ENCODE peak calls at places on chromosomes 12 and 14, in ten cellular contexts. D is NCI-H1105 treated with DMSO at 0.1 percent for 48 hours; P is GM20000; V is NCI-H460; I is activated naive CD8-positive, alpha-beta T cell treated with anti-CD3 and anti-CD28 coated beads, Interleukin-2, amount 50 U/mL, for 24 hours; M is iPS-NIHi11; N is GM23338; K is occipital lobe; Y is naive thymus-derived CD4-positive, alpha-beta T cell; U is ACHN. F is an unnamed sample.

GRCh38 chr12:113500662-113501435 is 29.2 kb upstream of the LHX5 start:
- DNase-seq in K (no peak), Y (no peak), V (no peak), I (no peak), D (peak; percentile 64), N (peak; percentile 85), U (no peak), P (no peak), M (peak; percentile 75), F (no peak)

GRCh38 chr12:1928439-1929121 is 10.1 kb upstream of the CACNA2D4 start:
- DNase-seq in U (no peak), I (no peak), N (no peak), M (no peak), V (no peak), D (no peak), P (no peak), K (no peak), Y (no peak), F (no peak)

GRCh38 chr12:118371354-118372282 is 1.1 kb downstream of the TAOK3 start:
- DNase-seq in Y (no peak), V (no peak), P (peak; percentile 25), I (peak; percentile 27), K (no peak), N (peak; percentile 59), U (peak; percentile 45), M (peak; percentile 23), D (no peak), F (no peak)

GRCh38 chr14:31884776-31885379 is 192.2 kb upstream of the ARHGAP5 start:
- DNase-seq in K (no peak), U (peak; percentile 27), Y (no peak), V (no peak), N (no peak), I (no peak), P (no peak), D (no peak), M (no peak), F (no peak)

GRCh38 chr12:122830517-122831214 is 4.6 kb upstream of the HIP1R start:
- DNase-seq in P (no peak), Y (no peak), U (peak; percentile 64), I (no peak), N (no peak), V (peak; percentile 81), M (no peak), K (no peak), D (no peak), F (no peak)

GRCh38 chr12:63353559-63353958 is 202.6 kb upstream of the AVPR1A start:
- DNase-seq in I (no peak), D (peak; percentile 66), P (no peak), N (no peak), K (no peak), U (no peak), M (no peak), V (no peak), Y (no peak), F (no peak)

GRCh38 chr14:94474581-94475031 is 1.4 kb downstream of the SERPINA9 start:
- DNase-seq in N (peak; percentile 38), V (no peak), K (no peak), D (no peak), M (peak; percentile 29), Y (no peak), P (no peak), U (no peak), I (no peak), F (no peak)

GRCh38 chr12:105348561-105348960 is 18.1 kb downstream of the C12orf75 start:
- DNase-seq in I (no peak), U (no peak), Y (no peak), M (no peak), N (no peak), K (no peak), P (no peak), D (no peak), V (no peak), F (no peak)

GRCh38 chr12:26721800-26722199 is 111.2 kb downstream of the ITPR2 start:
- DNase-seq in V (no peak), P (no peak), N (no peak), M (no peak), D (peak; percentile 58), U (peak; percentile 24), K (no peak), I (no peak), Y (no peak), F (no peak)

GRCh38 chr14:94098359-94098758 is 12.2 kb upstream of the IFI27 start:
- DNase-seq in D (no peak), P (no peak), I (no peak), K (no peak), U (no peak), V (no peak), N (no peak), Y (no peak), M (no peak), F (no peak)

GRCh38 chr14:31787377-31787776 is 226.2 kb downstream of the NUBPL start:
- DNase-seq in I (no peak), P (no peak), N (no peak), V (peak; percentile 21), D (no peak), K (no peak), Y (no peak), U (peak; percentile 61), M (no peak), F (no peak)

GRCh38 chr12:18468521-18469075 is 207.3 kb downstream of the PIK3C2G start:
- DNase-seq in Y (no peak), N (no peak), P (no peak), V (no peak), D (no peak), U (no peak), I (no peak), M (no peak), K (no peak), F (no peak)

GRCh38 chr14:54535126-54535525 is 25.4 kb downstream of the CGRRF1 start:
- DNase-seq in U (no peak), Y (no peak), D (no peak), I (no peak), K (no peak), N (no peak), V (no peak), P (no peak), M (no peak), F (no peak)

GRCh38 chr14:20820063-20820904 is 17.6 kb upstream of the RNASE1 start:
- DNase-seq in P (no peak), D (peak; percentile 7), I (no peak), K (no peak), Y (no peak), U (no peak), N (peak; percentile 91), M (peak; percentile 58), V (no peak), F (no peak)

GRCh38 chr12:62750941-62751843 is 183.8 kb downstream of the PPM1H start:
- DNase-seq in I (no peak), V (no peak), M (no peak), D (no peak), P (no peak), Y (no peak), U (no peak), N (no peak), K (no peak), F (no peak)

GRCh38 chr14:60222820-60223219 is 26.2 kb upstream of the PPM1A start:
- DNase-seq in V (no peak), P (no peak), N (no peak), M (peak; percentile 53), D (no peak), I (no peak), K (peak; percentile 57), U (no peak), Y (no peak), F (peak; percentile 71)

GRCh38 chr14:68580096-68580640 is 212.7 kb downstream of the ZFP36L1 start:
- DNase-seq in V (no peak), N (no peak), M (no peak), Y (no peak), I (no peak), K (no peak), D (no peak), P (no peak), U (no peak), F (no peak)

GRCh38 chr14:103070971-103071542 is 13.0 kb upstream of the LBHD2 start:
- DNase-seq in N (no peak), V (no peak), D (no peak), P (no peak), K (no peak), U (peak; percentile 27), Y (no peak), M (no peak), I (no peak), F (no peak)

GRCh38 chr12:104643921-104644669 is 187.3 kb downstream of the CHST11 start:
- DNase-seq in U (no peak), I (no peak), M (peak; percentile 35), Y (no peak), K (no peak), P (peak; percentile 26), V (no peak), N (no peak), D (peak; percentile 95), F (no peak)

GRCh38 chr14:99497894-99498293 is 16.7 kb downstream of the CCNK start:
- DNase-seq in P (no peak), K (no peak), M (no peak), U (no peak), V (no peak), N (no peak), D (no peak), Y (no peak), I (no peak), F (peak; percentile 77)

GRCh38 chr12:54154708-54155316 is 34.0 kb downstream of the SMUG1 start:
- DNase-seq in U (no peak), K (no peak), N (no peak), V (no peak), Y (no peak), D (no peak), P (no peak), I (no peak), M (no peak), F (no peak)

GRCh38 chr14:77046706-77047105 is 18.2 kb upstream of the IRF2BPL start:
- DNase-seq in Y (no peak), N (no peak), I (no peak), P (no peak), U (no peak), V (no peak), M (no peak), K (no peak), D (no peak), F (peak; percentile 3)

GRCh38 chr14:100398044-100398443 is 74.9 kb downstream of the SLC25A47 start:
- DNase-seq in U (peak; percentile 14), Y (no peak), K (no peak), P (no peak), M (no peak), I (no peak), N (no peak), V (no peak), D (no peak), F (no peak)

GRCh38 chr12:93979189-93979588 is 169.2 kb upstream of the PLXNC1 start:
- DNase-seq in D (no peak), I (peak; percentile 5), U (peak; percentile 45), N (peak; percentile 44), P (peak; percentile 22), Y (peak; percentile 21), M (peak; percentile 33), K (no peak), V (peak; percentile 3), F (no peak)

GRCh38 chr14:100221419-100222218 is 17.3 kb upstream of the YY1 start:
- DNase-seq in Y (peak; percentile 74), D (no peak), K (no peak), I (peak; percentile 65), V (peak; percentile 37), N (peak; percentile 91), P (peak; percentile 72), U (no peak), M (peak; percentile 77), F (no peak)

GRCh38 chr12:20057398-20057797 is 310.9 kb upstream of the PDE3A start:
- DNase-seq in Y (no peak), D (no peak), P (no peak), U (no peak), K (no peak), N (no peak), V (no peak), I (no peak), M (no peak), F (no peak)

GRCh38 chr12:27460471-27460978 is 14.0 kb downstream of the SMCO2 start:
- DNase-seq in V (no peak), I (peak; percentile 26), M (no peak), K (no peak), P (no peak), D (no peak), Y (no peak), U (peak; percentile 19), N (no peak), F (no peak)

GRCh38 chr12:52495385-52495784 is 2.3 kb upstream of the KRT6A start:
- DNase-seq in P (no peak), K (no peak), N (peak; percentile 54), V (no peak), Y (no peak), U (no peak), D (peak; percentile 85), M (peak; percentile 72), I (no peak), F (no peak)